ENCODE peak calls at places on chromosomes 5 and 9, in eight cellular contexts. One of them, this sample, is unnamed.

GRCh38 chr5:60494144-60494543 is 205.8 kb downstream of the DEPDC1B start:
- DNase-seq in H54: no peak
- DNase-seq in IMR-90: no peak
- DNase-seq in suprapubic skin: no peak
- DNase-seq in breast epithelium: no peak
- DNase-seq in HCT116: no peak
- DNase-seq in GM12878: no peak
- DNase-seq in uterus: no peak
- DNase-seq in this sample: no peak

GRCh38 chr5:167953151-167953788 is 338.2 kb upstream of the WWC1 start:
- DNase-seq in IMR-90: no peak
- DNase-seq in HCT116: no peak
- DNase-seq in suprapubic skin: no peak
- DNase-seq in breast epithelium: peak; percentile 31
- DNase-seq in H54: no peak
- DNase-seq in uterus: no peak
- DNase-seq in GM12878: no peak
- DNase-seq in this sample: no peak

GRCh38 chr5:139823757-139824355 is 28.2 kb downstream of the PSD2 start:
- DNase-seq in H54: no peak
- DNase-seq in GM12878: no peak
- DNase-seq in breast epithelium: no peak
- DNase-seq in suprapubic skin: no peak
- DNase-seq in uterus: no peak
- DNase-seq in IMR-90: no peak
- DNase-seq in HCT116: no peak
- DNase-seq in this sample: no peak

GRCh38 chr9:135978650-135979461 is 17.7 kb upstream of the UBAC1 start:
- DNase-seq in breast epithelium: no peak
- DNase-seq in suprapubic skin: no peak
- DNase-seq in IMR-90: no peak
- DNase-seq in HCT116: no peak
- DNase-seq in GM12878: no peak
- DNase-seq in H54: no peak
- DNase-seq in uterus: no peak
- DNase-seq in this sample: no peak

GRCh38 chr9:36029765-36030528 is 6.8 kb upstream of the RECK start:
- DNase-seq in breast epithelium: no peak
- DNase-seq in GM12878: no peak
- DNase-seq in uterus: no peak
- DNase-seq in suprapubic skin: no peak
- DNase-seq in HCT116: no peak
- DNase-seq in H54: no peak
- DNase-seq in IMR-90: peak; percentile 99
- DNase-seq in this sample: no peak

GRCh38 chr5:172175263-172175719 is 12.7 kb downstream of the STK10 start:
- DNase-seq in HCT116: no peak
- DNase-seq in suprapubic skin: no peak
- DNase-seq in GM12878: peak; percentile 75
- DNase-seq in breast epithelium: no peak
- DNase-seq in uterus: no peak
- DNase-seq in IMR-90: no peak
- DNase-seq in H54: peak; percentile 26
- DNase-seq in this sample: peak; percentile 81

GRCh38 chr9:29475471-29475870 is 1902.2 kb upstream of the C9orf72 start:
- DNase-seq in GM12878: no peak
- DNase-seq in breast epithelium: no peak
- DNase-seq in H54: no peak
- DNase-seq in uterus: no peak
- DNase-seq in HCT116: no peak
- DNase-seq in IMR-90: no peak
- DNase-seq in suprapubic skin: no peak
- DNase-seq in this sample: no peak

GRCh38 chr9:99824378-99825157 is 2.9 kb downstream of the NR4A3 start:
- DNase-seq in IMR-90: no peak
- DNase-seq in uterus: peak; percentile 19
- DNase-seq in H54: peak; percentile 40
- DNase-seq in HCT116: no peak
- DNase-seq in suprapubic skin: no peak
- DNase-seq in breast epithelium: no peak
- DNase-seq in GM12878: no peak
- DNase-seq in this sample: peak; percentile 46

GRCh38 chr5:129996896-129997295 is 92.6 kb downstream of the CHSY3 start:
- DNase-seq in IMR-90: peak; percentile 18
- DNase-seq in H54: no peak
- DNase-seq in suprapubic skin: no peak
- DNase-seq in HCT116: no peak
- DNase-seq in GM12878: no peak
- DNase-seq in uterus: no peak
- DNase-seq in breast epithelium: no peak
- DNase-seq in this sample: no peak

GRCh38 chr9:131302244-131303075 is 12.9 kb downstream of the PLPP7 start:
- DNase-seq in IMR-90: no peak
- DNase-seq in H54: no peak
- DNase-seq in uterus: no peak
- DNase-seq in suprapubic skin: no peak
- DNase-seq in HCT116: no peak
- DNase-seq in breast epithelium: no peak
- DNase-seq in GM12878: no peak
- DNase-seq in this sample: no peak

GRCh38 chr5:52692039-52692438 is 95.7 kb upstream of the ITGA1 start:
- DNase-seq in HCT116: no peak
- DNase-seq in breast epithelium: no peak
- DNase-seq in uterus: no peak
- DNase-seq in IMR-90: peak; percentile 87
- DNase-seq in GM12878: no peak
- DNase-seq in suprapubic skin: no peak
- DNase-seq in H54: no peak
- DNase-seq in this sample: no peak

GRCh38 chr9:92969516-92970466 is 22.5 kb downstream of the FGD3 start:
- DNase-seq in uterus: no peak
- DNase-seq in GM12878: no peak
- DNase-seq in breast epithelium: no peak
- DNase-seq in suprapubic skin: peak; percentile 32
- DNase-seq in H54: no peak
- DNase-seq in HCT116: no peak
- DNase-seq in IMR-90: no peak
- DNase-seq in this sample: no peak

GRCh38 chr9:82584349-82584846 is 478.5 kb downstream of the RASEF start:
- DNase-seq in GM12878: no peak
- DNase-seq in breast epithelium: no peak
- DNase-seq in suprapubic skin: no peak
- DNase-seq in IMR-90: peak; percentile 37
- DNase-seq in H54: no peak
- DNase-seq in HCT116: no peak
- DNase-seq in uterus: no peak
- DNase-seq in this sample: no peak

GRCh38 chr5:141084487-141084989 is 9.9 kb upstream of the PCDHB2 start:
- DNase-seq in IMR-90: peak; percentile 9
- DNase-seq in breast epithelium: peak; percentile 32
- DNase-seq in HCT116: no peak
- DNase-seq in H54: peak; percentile 44
- DNase-seq in GM12878: no peak
- DNase-seq in uterus: peak; percentile 39
- DNase-seq in suprapubic skin: no peak
- DNase-seq in this sample: peak; percentile 40

GRCh38 chr5:75367401-75367800 is 30.4 kb downstream of the HMGCR start:
- DNase-seq in suprapubic skin: no peak
- DNase-seq in breast epithelium: no peak
- DNase-seq in H54: no peak
- DNase-seq in GM12878: no peak
- DNase-seq in IMR-90: peak; percentile 67
- DNase-seq in uterus: no peak
- DNase-seq in HCT116: no peak
- DNase-seq in this sample: no peak

GRCh38 chr5:60248900-60249299 is 355.4 kb upstream of the PDE4D start:
- DNase-seq in suprapubic skin: no peak
- DNase-seq in HCT116: no peak
- DNase-seq in IMR-90: no peak
- DNase-seq in H54: no peak
- DNase-seq in uterus: no peak
- DNase-seq in breast epithelium: no peak
- DNase-seq in GM12878: peak; percentile 70
- DNase-seq in this sample: no peak

GRCh38 chr5:37768362-37768761 is 71.5 kb downstream of the GDNF start:
- DNase-seq in suprapubic skin: no peak
- DNase-seq in GM12878: no peak
- DNase-seq in IMR-90: no peak
- DNase-seq in HCT116: no peak
- DNase-seq in uterus: no peak
- DNase-seq in H54: no peak
- DNase-seq in breast epithelium: no peak
- DNase-seq in this sample: no peak

DNA sequence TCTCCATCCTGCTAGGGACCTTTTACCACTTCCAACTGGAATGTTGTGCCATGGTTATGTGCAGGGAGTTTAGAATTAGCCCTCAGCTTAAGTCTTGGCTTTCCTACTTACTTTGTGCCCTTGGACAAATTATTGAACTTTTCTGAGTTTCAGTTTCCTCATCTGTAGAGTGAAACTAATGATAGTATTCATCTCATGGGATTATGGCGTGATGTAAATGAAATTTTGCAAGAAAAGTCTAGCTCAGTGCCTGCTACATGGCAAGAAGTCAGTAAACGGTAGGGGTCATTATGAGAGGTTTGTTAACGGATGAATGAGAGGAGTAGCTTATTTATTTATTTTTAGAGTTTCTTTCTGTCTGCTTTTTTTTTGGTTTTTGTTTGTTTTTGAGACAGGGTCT is 1.8 kb downstream of the MVB12B start:
- DNase-seq in breast epithelium: no peak
- DNase-seq in IMR-90: no peak
- DNase-seq in uterus: no peak
- DNase-seq in HCT116: no peak
- DNase-seq in suprapubic skin: no peak
- DNase-seq in H54: no peak
- DNase-seq in GM12878: no peak
- DNase-seq in this sample: no peak
- TF ChIP-seq POLR2A in breast epithelium: no peak
- TF ChIP-seq POLR2A in IMR-90: no peak
- TF ChIP-seq POLR2A in uterus: no peak
- TF ChIP-seq POLR2A in HCT116: no peak
- TF ChIP-seq POLR2A in suprapubic skin: no peak
- TF ChIP-seq POLR2A in H54: no peak
- TF ChIP-seq POLR2A in GM12878: no peak
- TF ChIP-seq POLR2A in this sample: no peak

DNA sequence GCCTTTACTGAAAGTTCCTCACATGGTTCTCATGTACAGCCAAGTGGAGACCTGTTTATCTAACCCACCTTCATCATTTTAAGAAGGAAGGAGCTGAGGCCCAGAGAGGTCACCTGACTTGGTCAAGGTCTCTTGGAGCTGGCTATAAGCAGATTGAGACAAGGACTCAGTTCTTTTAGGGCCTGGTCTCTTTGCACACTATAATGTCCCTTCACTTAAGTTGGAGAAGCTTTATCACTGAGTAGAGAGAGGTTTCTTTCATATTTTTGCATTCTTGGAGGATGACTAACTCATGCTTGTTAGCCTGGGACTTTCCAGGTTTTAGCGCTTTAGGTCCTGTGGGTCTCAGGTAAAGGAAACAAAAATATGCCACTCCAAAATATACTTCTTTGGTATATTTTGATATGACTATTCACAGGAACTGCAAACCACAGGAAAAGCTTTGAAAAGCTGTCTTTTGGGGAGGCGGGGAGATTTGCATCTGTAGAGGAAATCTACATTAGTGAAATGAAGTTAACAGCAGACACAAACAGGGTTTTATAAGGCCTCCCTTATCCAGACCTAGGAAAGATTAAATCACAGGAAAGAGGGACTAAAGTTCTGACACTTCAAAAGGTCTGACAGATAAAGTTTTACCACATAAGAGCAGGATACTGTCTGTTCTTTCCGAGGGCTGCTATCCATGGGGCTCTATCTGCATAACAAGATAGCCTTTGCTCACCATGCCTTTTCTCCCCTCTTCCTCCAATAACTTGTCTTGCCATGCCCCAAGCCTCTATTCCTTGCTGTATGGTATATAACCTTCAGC is 95.8 kb upstream of the ANKRD55 start:
- DNase-seq in suprapubic skin: no peak
- DNase-seq in HCT116: no peak
- DNase-seq in uterus: no peak
- DNase-seq in IMR-90: peak; percentile 76
- DNase-seq in H54: peak; percentile 7
- DNase-seq in GM12878: peak; percentile 78
- DNase-seq in breast epithelium: no peak
- DNase-seq in this sample: no peak
- TF ChIP-seq POLR2A in suprapubic skin: no peak
- TF ChIP-seq POLR2A in HCT116: no peak
- TF ChIP-seq POLR2A in uterus: no peak
- TF ChIP-seq POLR2A in IMR-90: no peak
- TF ChIP-seq POLR2A in H54: no peak
- TF ChIP-seq POLR2A in GM12878: no peak
- TF ChIP-seq POLR2A in breast epithelium: no peak
- TF ChIP-seq POLR2A in this sample: no peak

DNA sequence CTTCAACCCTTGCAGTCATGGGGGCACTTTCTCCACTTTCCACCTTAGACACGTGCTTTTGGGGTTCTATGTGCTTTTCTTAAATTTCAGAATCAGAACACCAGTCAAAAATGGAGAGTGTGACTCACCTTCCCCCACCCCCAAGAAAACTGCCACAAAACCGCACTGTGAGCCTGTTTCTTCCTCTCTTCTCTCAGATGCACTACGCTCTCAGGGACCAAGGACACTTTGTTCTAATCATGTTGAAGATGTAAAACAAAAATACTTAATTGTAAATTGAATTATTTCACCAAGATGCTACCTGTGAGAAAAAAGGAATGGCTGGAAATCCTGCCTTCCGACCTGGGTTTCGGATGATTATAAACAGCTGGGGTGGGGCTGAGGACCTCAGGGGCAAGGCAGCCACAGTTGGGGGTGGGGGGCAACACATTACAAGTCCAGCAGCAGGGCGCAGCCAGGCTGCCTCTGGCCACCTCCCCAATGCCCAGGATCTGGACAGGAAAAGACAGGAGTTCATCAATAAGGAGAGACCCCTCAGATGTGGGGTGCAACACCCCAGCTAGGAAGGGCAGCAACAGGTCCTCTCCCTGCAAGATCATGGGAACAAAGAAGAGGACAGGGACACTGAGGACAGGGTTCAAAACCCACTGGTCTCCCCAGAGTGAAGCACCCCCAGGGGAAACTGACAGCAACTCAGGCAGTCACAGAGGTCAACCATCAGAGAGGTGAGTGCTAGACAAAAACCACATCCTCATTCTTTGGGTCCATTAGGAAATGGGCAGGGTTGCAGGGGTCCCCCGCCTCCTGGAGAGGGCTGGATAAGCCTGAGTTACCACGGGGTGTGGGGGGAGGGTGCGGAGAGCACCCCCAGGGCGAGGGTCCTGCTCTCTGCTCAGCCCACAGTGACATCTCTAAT is 33.7 kb downstream of the SEMA4D start:
- DNase-seq in H54: no peak
- DNase-seq in GM12878: peak; percentile 85
- DNase-seq in uterus: no peak
- DNase-seq in IMR-90: no peak
- DNase-seq in suprapubic skin: no peak
- DNase-seq in HCT116: no peak
- DNase-seq in breast epithelium: peak; percentile 32
- DNase-seq in this sample: no peak
- TF ChIP-seq POLR2A in H54: no peak
- TF ChIP-seq POLR2A in GM12878: peak; percentile 63
- TF ChIP-seq POLR2A in uterus: no peak
- TF ChIP-seq POLR2A in IMR-90: no peak
- TF ChIP-seq POLR2A in suprapubic skin: no peak
- TF ChIP-seq POLR2A in HCT116: no peak
- TF ChIP-seq POLR2A in breast epithelium: no peak
- TF ChIP-seq POLR2A in this sample: no peak

GRCh38 chr9:75088646-75089368 is 493 bp downstream of the OSTF1 start:
- DNase-seq in suprapubic skin: peak; percentile 88
- DNase-seq in IMR-90: peak; percentile 68
- DNase-seq in uterus: peak; percentile 57
- DNase-seq in HCT116: no peak
- DNase-seq in H54: peak; percentile 48
- DNase-seq in breast epithelium: peak; percentile 36
- DNase-seq in GM12878: peak; percentile 36
- DNase-seq in this sample: peak; percentile 80
- TF ChIP-seq POLR2A in suprapubic skin: no peak
- TF ChIP-seq POLR2A in IMR-90: no peak
- TF ChIP-seq POLR2A in uterus: no peak
- TF ChIP-seq POLR2A in HCT116: no peak
- TF ChIP-seq POLR2A in H54: no peak
- TF ChIP-seq POLR2A in breast epithelium: no peak
- TF ChIP-seq POLR2A in GM12878: peak; percentile 15
- TF ChIP-seq POLR2A in this sample: peak; percentile 27